ENCODE peak calls at places on chromosome 1, in seven cellular contexts. I is esophagus squamous epithelium, Y is IMR-90, W is heart left ventricle, Z is body of pancreas, Q is lower leg skin, O is H54. F is an unnamed sample.

GRCh38 chr1:201171063-201172036 is 17.1 kb upstream of the TMEM9 start:
- DNase-seq in W (peak; percentile 75), Y (peak; percentile 46), Z (peak; percentile 74), I (no peak), Q (peak; percentile 87), O (peak; percentile 40), F (peak; percentile 70)

GRCh38 chr1:66261370-66261769 is 272.6 kb upstream of the SGIP1 start:
- DNase-seq in Z (no peak), W (no peak), Y (no peak), Q (no peak), I (no peak), O (no peak), F (no peak)

GRCh38 chr1:188433428-188433827 is 1604.7 kb downstream of the PLA2G4A start:
- DNase-seq in Z (no peak), Y (peak; percentile 83), W (no peak), I (no peak), Q (no peak), O (no peak), F (no peak)

GRCh38 chr1:41861509-41862410 is 57.0 kb downstream of the HIVEP3 start:
- DNase-seq in O (peak; percentile 16), Z (no peak), W (no peak), Y (no peak), Q (no peak), I (no peak), F (no peak)

GRCh38 chr1:8089535-8090228 is 63.6 kb upstream of the ERRFI1 start:
- DNase-seq in W (no peak), Z (no peak), Y (peak; percentile 66), I (no peak), O (no peak), Q (no peak), F (no peak)

GRCh38 chr1:43763497-43763973 is 56.2 kb downstream of the ST3GAL3 start:
- DNase-seq in Z (peak; percentile 80), Q (peak; percentile 89), I (no peak), O (peak; percentile 50), W (no peak), Y (peak; percentile 93), F (peak; percentile 54)

GRCh38 chr1:202274611-202275010 is 67.1 kb downstream of the UBE2T start:
- DNase-seq in Z (peak; percentile 21), O (no peak), W (no peak), Q (peak; percentile 77), I (no peak), Y (peak; percentile 12), F (no peak)

GRCh38 chr1:24930703-24931480 is 816 bp upstream of the RUNX3 start:
- DNase-seq in Q (no peak), I (no peak), Y (no peak), Z (no peak), W (no peak), O (no peak), F (no peak)

GRCh38 chr1:43121251-43121650 is 50.8 kb downstream of the EBNA1BP2 start:
- DNase-seq in O (no peak), Q (no peak), W (no peak), Y (no peak), I (no peak), Z (no peak), F (no peak)

GRCh38 chr1:211711313-211711712 is 35.9 kb upstream of the NEK2 start:
- DNase-seq in Q (no peak), I (no peak), O (no peak), Y (no peak), Z (no peak), W (no peak), F (no peak)

GRCh38 chr1:214549604-214550338 is 1.6 kb downstream of the PTPN14 start:
- DNase-seq in I (no peak), Z (no peak), O (no peak), Q (no peak), W (no peak), Y (peak; percentile 62), F (no peak)

GRCh38 chr1:163535807-163536206 is 214.1 kb downstream of the NUF2 start:
- DNase-seq in W (no peak), Q (no peak), I (no peak), Y (peak; percentile 5), Z (no peak), O (no peak), F (no peak)

GRCh38 chr1:83970802-83971201 is 28.1 kb downstream of the TTLL7 start:
- DNase-seq in W (no peak), I (no peak), Z (no peak), O (no peak), Q (no peak), Y (no peak), F (no peak)

GRCh38 chr1:38964140-38964548 is 22.5 kb upstream of the RHBDL2 start:
- DNase-seq in O (no peak), Z (no peak), Q (no peak), W (no peak), Y (no peak), I (no peak), F (no peak)

GRCh38 chr1:247576514-247576913 is 11.6 kb upstream of the OR2G2 start:
- DNase-seq in I (no peak), W (no peak), Q (no peak), O (no peak), Y (no peak), Z (no peak), F (no peak)

GRCh38 chr1:167328762-167329483 is 108.2 kb downstream of the POU2F1 start:
- DNase-seq in Z (no peak), Q (no peak), I (no peak), Y (peak; percentile 0), W (no peak), O (no peak), F (no peak)
- TF ChIP-seq POLR2A in Z (no peak), Q (no peak), I (no peak), Y (no peak), W (no peak), O (no peak), F (no peak)

GRCh38 chr1:245091171-245091621 is 63.6 kb upstream of the KIF26B start:
- DNase-seq in Z (no peak), Q (no peak), O (no peak), Y (peak; percentile 37), I (no peak), W (no peak), F (no peak)

GRCh38 chr1:245094092-245094491 is 60.7 kb upstream of the KIF26B start:
- DNase-seq in Y (no peak), I (no peak), O (no peak), W (no peak), Q (no peak), Z (no peak), F (no peak)

GRCh38 chr1:245090491-245091090 is 64.2 kb upstream of the KIF26B start:
- DNase-seq in I (no peak), Z (no peak), Y (no peak), W (no peak), O (no peak), Q (no peak), F (no peak)

GRCh38 chr1:245092638-245092976 is 62.2 kb upstream of the KIF26B start:
- DNase-seq in I (no peak), W (no peak), Q (no peak), Z (no peak), O (no peak), Y (no peak), F (no peak)

DNA sequence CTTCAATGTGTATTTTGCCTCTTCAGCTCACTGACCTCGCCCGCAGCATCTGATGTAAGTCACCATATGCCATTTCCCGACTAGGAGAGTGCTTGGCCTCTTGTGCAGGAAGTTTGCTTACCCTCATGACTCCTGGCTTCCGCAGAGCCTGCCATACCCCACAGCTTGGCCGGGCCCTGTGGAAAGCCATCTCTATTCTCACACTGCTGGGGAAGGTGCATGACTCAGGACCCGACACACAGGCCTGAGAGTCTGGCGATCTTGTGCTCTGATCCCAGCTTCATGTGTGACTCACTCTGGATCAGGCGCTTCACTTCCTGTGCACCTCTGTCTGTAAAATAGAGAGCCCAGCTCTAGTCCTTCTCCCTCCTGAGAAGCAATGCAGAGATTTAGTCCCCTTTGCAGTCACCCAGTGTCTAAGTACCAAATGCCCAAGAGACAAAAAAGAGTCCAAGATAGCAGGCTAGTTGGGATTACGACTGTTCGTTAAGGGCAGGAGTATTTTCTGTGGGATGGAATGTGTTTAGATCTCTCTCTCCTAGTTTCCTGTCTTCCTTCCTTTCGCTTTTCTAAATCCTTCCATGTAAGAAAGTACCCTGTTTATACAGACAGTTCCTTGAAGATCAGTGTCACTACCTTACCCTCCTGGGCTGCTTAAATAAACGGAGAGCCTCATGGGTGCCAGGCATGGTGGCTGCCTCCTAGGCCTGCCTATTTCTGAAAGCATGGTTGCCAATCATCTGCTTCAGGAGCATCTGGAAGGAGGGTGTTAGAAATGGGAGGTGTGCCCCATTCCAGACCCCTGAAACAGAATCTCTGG is 62.8 kb upstream of the KIF26B start:
- DNase-seq in W (no peak), O (peak; percentile 87), Y (peak; percentile 99), I (no peak), Z (peak; percentile 12), Q (peak; percentile 85), F (no peak)
- TF ChIP-seq POLR2A in W (no peak), O (peak; percentile 10), Y (peak; percentile 80), I (no peak), Z (no peak), Q (no peak), F (no peak)

DNA sequence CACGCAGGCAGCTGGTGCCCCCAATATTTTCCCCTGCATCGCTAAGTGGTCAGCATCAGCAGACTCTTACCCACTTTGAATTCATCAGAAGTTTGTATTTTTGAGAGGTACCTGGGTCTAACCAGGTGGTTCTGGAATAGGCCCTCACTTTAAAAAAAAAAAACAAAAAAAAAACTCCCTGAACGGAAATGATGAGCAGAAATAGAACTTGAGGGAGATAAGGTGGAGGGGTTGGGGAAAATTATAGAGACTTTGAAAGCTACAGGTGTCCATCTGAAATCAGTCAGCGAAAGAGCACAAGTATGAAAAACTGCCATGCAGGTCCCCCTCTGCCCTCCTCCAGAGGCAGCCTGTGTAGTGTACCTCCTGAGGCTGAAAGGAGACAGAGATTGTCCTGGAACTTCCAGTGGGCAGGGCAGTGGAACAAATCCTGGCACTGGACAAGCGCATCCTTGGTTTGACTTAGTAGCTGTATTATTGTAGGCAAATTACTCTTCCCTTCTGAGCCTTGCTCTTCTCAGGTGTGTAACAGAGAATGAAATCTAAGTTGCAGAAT is 1.2 kb downstream of the SLAMF7 start:
- DNase-seq in Q (no peak), I (no peak), W (no peak), Y (no peak), Z (no peak), O (no peak), F (no peak)
- TF ChIP-seq POLR2A in Q (no peak), I (no peak), W (no peak), Y (no peak), Z (no peak), O (no peak), F (no peak)

DNA sequence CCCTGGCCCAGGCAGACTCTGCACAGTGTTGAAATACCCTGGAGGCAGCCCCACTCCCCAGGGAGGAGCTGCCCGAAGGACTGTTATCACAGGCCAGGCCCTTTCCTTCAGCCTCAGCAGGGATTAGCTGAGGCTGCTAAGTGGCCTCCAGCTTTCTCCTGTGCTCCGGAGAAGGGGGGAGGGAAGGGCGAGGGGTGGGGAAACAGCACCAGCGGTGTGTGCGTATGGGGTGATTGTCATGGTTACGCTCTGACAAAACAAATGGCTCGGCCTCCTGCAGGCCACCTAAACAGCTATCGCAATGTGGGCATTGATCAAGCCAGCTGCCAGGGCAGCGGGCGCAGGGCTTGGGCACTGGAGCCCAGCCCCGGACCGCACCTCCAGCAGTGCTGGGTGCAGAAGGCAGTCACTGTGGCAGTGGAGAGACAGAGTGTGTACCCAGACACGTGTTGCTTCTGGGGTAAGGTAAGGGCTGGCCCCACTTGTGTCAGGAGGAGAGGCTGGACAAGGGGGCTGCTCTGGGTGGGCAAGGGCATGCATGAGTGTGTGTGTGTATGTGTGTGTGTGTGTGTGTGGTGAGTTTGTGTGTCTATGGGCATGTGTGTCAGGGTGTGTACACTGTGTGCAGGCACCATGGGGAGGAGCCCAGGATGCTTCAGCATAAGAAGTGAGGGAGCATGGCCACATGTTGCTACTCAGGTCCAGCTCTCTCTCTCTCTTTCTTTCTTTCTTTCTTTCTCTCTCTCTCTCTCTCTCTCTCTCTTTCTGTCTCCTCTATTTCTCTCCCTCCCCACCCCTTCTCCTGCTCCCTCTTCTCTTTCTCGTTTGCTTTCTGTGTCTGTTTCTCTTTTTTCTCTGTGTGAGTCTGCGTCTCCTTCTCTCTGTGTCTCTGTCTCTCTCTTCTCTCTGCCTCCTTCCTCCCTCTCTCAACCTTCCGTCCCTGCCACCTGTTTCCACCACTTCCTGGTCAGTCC is at the start of gene VWA5B1:
- DNase-seq in W (no peak), I (no peak), O (no peak), Y (no peak), Z (peak; percentile 45), Q (no peak), F (no peak)
- TF ChIP-seq POLR2A in W (no peak), I (no peak), O (no peak), Y (no peak), Z (no peak), Q (no peak), F (no peak)